ENCODE peak calls at places on chromosome 22, in four cellular contexts. H is BE2C, J is transverse colon, G is NCI-H1694 treated with DMSO at 0.1 percent for 48 hours. Z is an unnamed sample.

GRCh38 chr22:20803696-20804324 is 29.9 kb downstream of the SERPIND1 start:
- DNase-seq in H (peak), J (peak), G (peak), Z (peak)

GRCh38 chr22:33785283-33785991 is 134.8 kb downstream of the LARGE1 start:
- DNase-seq in H (no peak), J (no peak), G (no peak), Z (no peak)

GRCh38 chr22:50621491-50621880 is 6.5 kb downstream of the ARSA start:
- DNase-seq in H (no peak), J (peak), G (no peak), Z (no peak)

GRCh38 chr22:50641696-50642607 is 14.0 kb upstream of the ARSA start:
- DNase-seq in H (peak), J (no peak), G (peak), Z (no peak)

GRCh38 chr22:21443057-21443734 is 24.0 kb upstream of the TMEM191C start:
- DNase-seq in H (peak), J (no peak), G (no peak), Z (no peak)

GRCh38 chr22:48049116-48049515 is 1286.7 kb downstream of the TBC1D22A start:
- DNase-seq in H (no peak), J (no peak), G (no peak), Z (no peak)

GRCh38 chr22:38751422-38752346 is 4.1 kb downstream of the SUN2 start:
- DNase-seq in H (no peak), J (peak), G (peak), Z (peak)

GRCh38 chr22:49328630-49329405 is 498.9 kb downstream of the BRD1 start:
- DNase-seq in H (no peak), J (no peak), G (no peak), Z (no peak)

GRCh38 chr22:39097098-39098020 is at the start of gene APOBEC3H:
- DNase-seq in H (no peak), J (peak), G (no peak), Z (no peak)

GRCh38 chr22:19815823-19816290 is 38.8 kb downstream of the GNB1L start:
- DNase-seq in H (no peak), J (no peak), G (no peak), Z (no peak)

GRCh38 chr22:24068377-24068680 is 57.2 kb downstream of the CABIN1 start:
- DNase-seq in H (no peak), J (no peak), G (peak), Z (no peak)

GRCh38 chr22:46737976-46738641 is at the start of gene CERK:
- DNase-seq in H (peak), J (peak), G (no peak), Z (peak)

GRCh38 chr22:30314918-30315317 is 11.8 kb downstream of the TBC1D10A start:
- DNase-seq in H (no peak), J (no peak), G (no peak), Z (no peak)

GRCh38 chr22:36775589-36775965 is 342 bp downstream of the IFT27 start:
- DNase-seq in H (peak), J (peak), G (no peak), Z (peak)

GRCh38 chr22:45866398-45867117 is 110.4 kb downstream of the WNT7B start:
- DNase-seq in H (peak), J (no peak), G (no peak), Z (peak)

GRCh38 chr22:46591890-46592289 is 28.3 kb upstream of the GRAMD4 start:
- DNase-seq in H (no peak), J (no peak), G (no peak), Z (no peak)

GRCh38 chr22:30210235-30210831 is 36.2 kb downstream of the LIF start:
- DNase-seq in H (no peak), J (no peak), G (no peak), Z (no peak)

GRCh38 chr22:48823941-48824340 is 1003.7 kb downstream of the BRD1 start:
- DNase-seq in H (no peak), J (no peak), G (no peak), Z (no peak)

GRCh38 chr22:37999236-37999635 is 14.9 kb upstream of the SOX10 start:
- DNase-seq in H (no peak), J (no peak), G (no peak), Z (no peak)

GRCh38 chr22:19710769-19711106 is 3.6 kb upstream of the SEPTIN5 start:
- DNase-seq in H (peak), J (no peak), G (no peak), Z (no peak)

GRCh38 chr22:20549232-20549841 is 41.9 kb downstream of the MED15 start:
- DNase-seq in H (no peak), J (no peak), G (peak), Z (no peak)

GRCh38 chr22:40209945-40210485 is 32.3 kb downstream of the TNRC6B start:
- DNase-seq in H (no peak), J (no peak), G (no peak), Z (no peak)

GRCh38 chr22:18075101-18075730 is 2.6 kb upstream of the PEX26 start:
- DNase-seq in H (no peak), J (no peak), G (no peak), Z (no peak)

GRCh38 chr22:32103648-32104326 is 55.3 kb downstream of the C22orf42 start:
- DNase-seq in H (no peak), J (no peak), G (peak), Z (no peak)

GRCh38 chr22:19120829-19121630 is 1.2 kb downstream of the DGCR2 start:
- DNase-seq in H (no peak), J (peak), G (no peak), Z (peak)

GRCh38 chr22:22380098-22381030 is 128.2 kb downstream of the ZNF280B start:
- DNase-seq in H (peak), J (peak), G (no peak), Z (no peak)

GRCh38 chr22:24338701-24339451 is 68.2 kb downstream of the SPECC1L start:
- DNase-seq in H (no peak), J (no peak), G (no peak), Z (no peak)

GRCh38 chr22:22981670-22982571 is 88.4 kb upstream of the GNAZ start:
- DNase-seq in H (no peak), J (no peak), G (no peak), Z (no peak)

GRCh38 chr22:49609207-49609876 is 218.3 kb downstream of the BRD1 start:
- DNase-seq in H (no peak), J (no peak), G (no peak), Z (no peak)